ENCODE peak calls at places on chromosomes 13 and 19, in eight cellular contexts. One of them, this sample, is unnamed.

GRCh38 chr13:98478134-98479129 is 98.5 kb downstream of the STK24 start:
- ATAC-seq in activated CD8-positive, alpha-beta memory T cell treated with anti-CD3 and anti-CD28 coated beads, Interleukin-2, amount 10 ng/mL, durations not matched to agents 7 days and 5 days: no peak
- ATAC-seq in sciatic nerve: no peak
- ATAC-seq in naive thymus-derived CD8-positive, alpha-beta T cell: no peak
- ATAC-seq in Right ventricle myocardium inferior: no peak
- ATAC-seq in GM23338: peak
- ATAC-seq in foreskin keratinocyte: no peak
- ATAC-seq in activated naive CD8-positive, alpha-beta T cell treated with anti-CD3 and anti-CD28 coated beads, Interleukin-2, amount 50 U/mL, for 24 hours: no peak
- ATAC-seq in this sample: peak

GRCh38 chr13:47396915-47397314 is 500.1 kb upstream of the HTR2A start:
- ATAC-seq in activated CD8-positive, alpha-beta memory T cell treated with anti-CD3 and anti-CD28 coated beads, Interleukin-2, amount 10 ng/mL, durations not matched to agents 7 days and 5 days: no peak
- ATAC-seq in sciatic nerve: no peak
- ATAC-seq in naive thymus-derived CD8-positive, alpha-beta T cell: no peak
- ATAC-seq in Right ventricle myocardium inferior: no peak
- ATAC-seq in GM23338: peak
- ATAC-seq in foreskin keratinocyte: no peak
- ATAC-seq in activated naive CD8-positive, alpha-beta T cell treated with anti-CD3 and anti-CD28 coated beads, Interleukin-2, amount 50 U/mL, for 24 hours: no peak
- ATAC-seq in this sample: no peak

GRCh38 chr13:59950201-59950730 is 213.5 kb downstream of the DIAPH3 start:
- ATAC-seq in activated CD8-positive, alpha-beta memory T cell treated with anti-CD3 and anti-CD28 coated beads, Interleukin-2, amount 10 ng/mL, durations not matched to agents 7 days and 5 days: no peak
- ATAC-seq in sciatic nerve: no peak
- ATAC-seq in naive thymus-derived CD8-positive, alpha-beta T cell: no peak
- ATAC-seq in Right ventricle myocardium inferior: no peak
- ATAC-seq in GM23338: no peak
- ATAC-seq in foreskin keratinocyte: no peak
- ATAC-seq in activated naive CD8-positive, alpha-beta T cell treated with anti-CD3 and anti-CD28 coated beads, Interleukin-2, amount 50 U/mL, for 24 hours: no peak
- ATAC-seq in this sample: no peak

GRCh38 chr13:93525087-93525486 is 298.5 kb downstream of the GPC6 start:
- ATAC-seq in activated CD8-positive, alpha-beta memory T cell treated with anti-CD3 and anti-CD28 coated beads, Interleukin-2, amount 10 ng/mL, durations not matched to agents 7 days and 5 days: no peak
- ATAC-seq in sciatic nerve: peak
- ATAC-seq in naive thymus-derived CD8-positive, alpha-beta T cell: no peak
- ATAC-seq in Right ventricle myocardium inferior: no peak
- ATAC-seq in GM23338: no peak
- ATAC-seq in foreskin keratinocyte: no peak
- ATAC-seq in activated naive CD8-positive, alpha-beta T cell treated with anti-CD3 and anti-CD28 coated beads, Interleukin-2, amount 50 U/mL, for 24 hours: no peak
- ATAC-seq in this sample: no peak

GRCh38 chr19:38711726-38712153 is 32.5 kb downstream of the CAPN12 start:
- ATAC-seq in activated CD8-positive, alpha-beta memory T cell treated with anti-CD3 and anti-CD28 coated beads, Interleukin-2, amount 10 ng/mL, durations not matched to agents 7 days and 5 days: no peak
- ATAC-seq in sciatic nerve: peak
- ATAC-seq in naive thymus-derived CD8-positive, alpha-beta T cell: no peak
- ATAC-seq in Right ventricle myocardium inferior: peak
- ATAC-seq in GM23338: no peak
- ATAC-seq in foreskin keratinocyte: peak
- ATAC-seq in activated naive CD8-positive, alpha-beta T cell treated with anti-CD3 and anti-CD28 coated beads, Interleukin-2, amount 50 U/mL, for 24 hours: no peak
- ATAC-seq in this sample: no peak

GRCh38 chr13:64186503-64186902 is 2770.9 kb upstream of the PCDH20 start:
- ATAC-seq in activated CD8-positive, alpha-beta memory T cell treated with anti-CD3 and anti-CD28 coated beads, Interleukin-2, amount 10 ng/mL, durations not matched to agents 7 days and 5 days: no peak
- ATAC-seq in sciatic nerve: no peak
- ATAC-seq in naive thymus-derived CD8-positive, alpha-beta T cell: no peak
- ATAC-seq in Right ventricle myocardium inferior: no peak
- ATAC-seq in GM23338: no peak
- ATAC-seq in foreskin keratinocyte: no peak
- ATAC-seq in activated naive CD8-positive, alpha-beta T cell treated with anti-CD3 and anti-CD28 coated beads, Interleukin-2, amount 50 U/mL, for 24 hours: no peak
- ATAC-seq in this sample: no peak

GRCh38 chr13:54945978-54946377 is 1917.4 kb downstream of the OLFM4 start:
- ATAC-seq in activated CD8-positive, alpha-beta memory T cell treated with anti-CD3 and anti-CD28 coated beads, Interleukin-2, amount 10 ng/mL, durations not matched to agents 7 days and 5 days: no peak
- ATAC-seq in sciatic nerve: no peak
- ATAC-seq in naive thymus-derived CD8-positive, alpha-beta T cell: no peak
- ATAC-seq in Right ventricle myocardium inferior: no peak
- ATAC-seq in GM23338: peak
- ATAC-seq in foreskin keratinocyte: no peak
- ATAC-seq in activated naive CD8-positive, alpha-beta T cell treated with anti-CD3 and anti-CD28 coated beads, Interleukin-2, amount 50 U/mL, for 24 hours: no peak
- ATAC-seq in this sample: no peak

GRCh38 chr19:35756373-35757230 is at the start of gene HSPB6:
- ATAC-seq in activated CD8-positive, alpha-beta memory T cell treated with anti-CD3 and anti-CD28 coated beads, Interleukin-2, amount 10 ng/mL, durations not matched to agents 7 days and 5 days: no peak
- ATAC-seq in sciatic nerve: peak
- ATAC-seq in naive thymus-derived CD8-positive, alpha-beta T cell: no peak
- ATAC-seq in Right ventricle myocardium inferior: peak
- ATAC-seq in GM23338: peak
- ATAC-seq in foreskin keratinocyte: no peak
- ATAC-seq in activated naive CD8-positive, alpha-beta T cell treated with anti-CD3 and anti-CD28 coated beads, Interleukin-2, amount 50 U/mL, for 24 hours: no peak
- ATAC-seq in this sample: no peak

This sample was measured in stimulated activated memory B cell treated with anti-CD40 and anti-IgM and Interleukin-4, amounts not matched to agents 10 μg/mL and 1 μg/mL and 100 μg/mL, for 72 hours.